ENCODE peak calls at places on chromosomes 13 and 19, in seven cellular contexts. R, I, J, Q, Z, W and T are unnamed samples. For H3K36me3, the result is how much of the 10 kb centered on the place peaks cover.

GRCh38 chr19:40798997-40799557 is at the start of gene EGLN2:
- DNase-seq in J (peak), I (no peak), R (no peak), Q (no peak), Z (no peak), W (no peak), T (no peak)

GRCh38 chr19:1672038-1672768 is 19.8 kb upstream of the TCF3 start:
- DNase-seq in W (no peak), R (no peak), Q (peak), Z (peak), I (no peak), J (peak), T (no peak)

GRCh38 chr13:97364031-97364430 is 69.9 kb upstream of the RAP2A start:
- DNase-seq in J (no peak), I (no peak), Q (no peak), W (no peak), Z (no peak), R (no peak), T (no peak)

GRCh38 chr19:35742121-35742724 is at the start of gene IGFLR1:
- DNase-seq in R (peak), W (no peak), Z (peak), I (no peak), J (no peak), Q (no peak), T (no peak)

GRCh38 chr19:4575978-4576933 is 16.8 kb upstream of the SEMA6B start:
- DNase-seq in R (peak), W (peak), I (peak), Z (peak), J (peak), Q (peak), T (peak)

GRCh38 chr19:10748924-10749434 is 31.1 kb downstream of the DNM2 start:
- DNase-seq in J (no peak), Q (no peak), Z (peak), R (peak), I (peak), W (no peak), T (peak)

GRCh38 chr13:45847554-45848224 is 3.9 kb downstream of the SIAH3 start:
- DNase-seq in Z (no peak), I (peak), R (peak), Q (no peak), J (no peak), W (no peak), T (peak)

GRCh38 chr19:4396949-4397783 is 3.2 kb downstream of the SH3GL1 start:
- DNase-seq in R (no peak), I (no peak), W (no peak), Z (no peak), J (no peak), Q (no peak), T (no peak)

GRCh38 chr19:23764781-23765180 is 6.1 kb upstream of the ZNF681 start:
- DNase-seq in Z (no peak), I (no peak), R (no peak), J (no peak), Q (no peak), W (no peak), T (no peak)

GRCh38 chr19:57465680-57466381 is 8.9 kb upstream of the VN1R1 start:
- DNase-seq in Q (peak), I (no peak), Z (no peak), J (peak), R (no peak), W (no peak), T (no peak)

GRCh38 chr13:46535822-46536221 is 17.1 kb upstream of the LRCH1 start:
- DNase-seq in I (no peak), R (no peak), J (no peak), W (no peak), Q (peak), Z (no peak), T (no peak)

DNA sequence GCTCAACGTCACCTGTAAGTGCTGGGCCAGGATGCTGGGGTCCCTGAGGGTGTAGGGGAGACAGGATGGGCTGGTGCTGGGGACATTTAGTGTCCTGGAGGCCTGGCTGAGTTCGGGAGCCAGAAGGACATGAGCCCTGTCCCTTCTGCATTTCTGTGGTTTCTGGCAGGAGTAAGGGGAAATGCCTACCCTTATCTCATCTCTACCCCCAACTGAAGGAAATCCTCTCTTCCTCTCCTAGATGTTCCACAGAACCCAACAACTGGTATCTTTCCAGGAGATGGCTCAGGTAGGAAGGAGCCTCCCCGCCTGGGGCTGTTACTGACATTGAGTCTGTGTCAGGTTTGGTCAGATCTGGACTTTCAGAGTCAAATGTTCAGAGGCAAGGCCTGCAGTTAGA is 1.2 kb downstream of the CD33 start:
- DNase-seq in Q (no peak), R (no peak), W (no peak), J (no peak), I (no peak), Z (no peak), T (no peak)
- H3K36me3 ChIP-seq in Q (under half), R (under half), W (under half), J (under half), I (under half), Z (under half), T (under half)

DNA sequence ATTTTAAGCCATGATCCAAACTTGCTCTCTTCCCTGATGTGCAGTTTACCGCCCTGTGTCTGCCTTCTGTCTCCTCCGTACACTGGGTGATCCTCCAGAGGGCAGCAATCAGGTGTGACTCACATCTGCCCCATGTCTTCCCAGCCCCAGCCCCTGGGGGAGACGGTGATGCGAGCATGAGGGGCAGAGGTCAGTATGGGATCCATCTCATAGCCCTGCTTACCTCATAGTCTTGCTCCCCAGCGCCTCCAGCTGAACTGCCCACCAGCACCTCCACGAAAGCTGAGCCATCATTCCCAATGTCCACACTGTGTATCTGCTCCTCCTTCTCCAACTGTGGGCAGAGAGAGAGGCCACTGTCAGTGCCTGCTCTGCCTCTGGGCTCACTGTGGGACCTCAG is 14.6 kb downstream of the XRCC1 start:
- DNase-seq in W (no peak), R (no peak), Q (no peak), J (peak), Z (no peak), I (peak), T (no peak)
- H3K27ac ChIP-seq in W (no peak), R (peak), Q (peak), J (no peak), Z (no peak), I (no peak), T (no peak)

GRCh38 chr19:12787458-12787857 is 3.8 kb upstream of the JUNB start:
- DNase-seq in Q (no peak), I (no peak), J (no peak), Z (no peak), W (peak), R (no peak), T (no peak)
- TF ChIP-seq CTCF in Q (no peak), I (no peak), J (no peak), Z (no peak), W (no peak), R (no peak), T (no peak)

DNA sequence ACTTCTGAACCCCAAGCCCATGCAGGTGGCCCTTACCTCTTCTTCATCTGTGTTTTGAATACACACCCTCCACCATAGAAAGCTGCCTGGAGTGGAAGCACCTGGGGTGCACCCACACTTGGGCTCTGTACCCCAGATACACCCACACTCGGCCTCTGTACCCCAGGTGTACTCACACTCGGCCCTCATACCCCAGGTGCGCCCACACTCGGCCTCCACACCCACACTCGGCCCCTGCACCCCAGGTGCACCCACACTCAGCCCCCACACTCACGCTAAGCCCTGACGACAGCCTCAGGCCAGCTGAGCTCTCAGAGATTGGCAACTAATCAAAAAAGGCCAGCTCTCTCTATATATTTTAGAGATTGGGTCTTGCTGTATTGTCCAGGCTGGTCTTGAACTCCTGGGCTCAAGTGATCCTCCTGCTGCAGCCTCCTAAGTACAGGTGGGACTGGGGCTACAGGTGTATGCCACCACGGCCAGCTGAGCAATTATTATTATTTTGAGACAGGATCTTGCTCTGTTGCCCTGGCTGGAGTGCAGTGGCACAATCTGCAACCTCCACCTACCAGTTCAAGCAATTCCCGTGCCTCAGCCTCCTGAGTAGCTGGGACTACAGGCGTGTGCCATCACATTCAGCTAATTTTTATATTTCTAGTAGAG is 68.9 kb downstream of the PEX11G start:
- DNase-seq in I (no peak), Z (no peak), R (no peak), J (no peak), W (no peak), Q (no peak), T (no peak)
- H3K36me3 ChIP-seq in I (under half), Z (under half), R (under half), J (under half), W (under half), Q (under half), T (under half)

DNA sequence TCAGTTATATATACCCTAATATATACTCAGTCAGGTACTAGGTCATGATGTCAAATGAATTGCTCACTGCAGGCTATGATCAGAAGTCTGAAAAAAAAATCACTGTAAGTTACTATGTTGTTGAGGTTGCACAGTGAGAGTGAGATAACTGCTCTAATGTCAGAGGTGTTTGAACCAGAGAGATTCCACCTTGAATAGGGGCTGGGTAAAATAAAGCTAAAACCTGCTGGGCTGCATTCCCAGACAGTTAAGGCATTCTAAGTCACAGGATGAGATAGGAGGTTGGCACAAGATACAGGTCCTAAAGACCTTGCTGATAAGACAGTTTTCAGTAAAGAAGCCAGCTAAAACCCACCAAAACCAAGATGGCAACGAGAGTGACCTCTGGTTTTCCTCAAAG is 10.2 kb downstream of the EPSTI1 start:
- DNase-seq in I (no peak), W (no peak), R (no peak), Z (no peak), Q (no peak), J (peak), T (no peak)
- H3K27ac ChIP-seq in I (no peak), W (no peak), R (no peak), Z (no peak), Q (no peak), J (no peak), T (no peak)

DNA sequence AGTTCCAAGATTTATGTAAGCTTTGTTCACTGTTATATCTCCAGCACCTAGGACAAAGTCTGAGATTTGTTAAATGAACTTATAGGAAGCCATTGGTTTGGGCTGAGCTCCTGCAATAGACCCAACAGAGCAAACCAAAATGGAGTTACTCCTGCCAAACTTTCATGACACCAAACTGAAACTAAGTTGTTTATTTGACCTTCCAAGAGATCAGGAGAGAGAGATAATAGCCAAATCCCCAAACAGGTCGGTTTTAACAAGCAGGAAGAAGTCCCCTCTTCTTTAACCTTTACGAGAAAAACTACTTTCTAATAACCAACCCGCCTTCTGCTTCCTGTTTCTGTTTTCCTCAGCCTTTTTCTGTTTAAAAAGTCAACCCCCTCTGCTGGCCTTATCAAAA is 54.9 kb upstream of the ATP12A start:
- DNase-seq in J (no peak), R (no peak), Z (no peak), W (no peak), I (no peak), Q (no peak), T (no peak)
- TF ChIP-seq CTCF in J (no peak), R (no peak), Z (no peak), W (no peak), I (no peak), Q (peak), T (no peak)

DNA sequence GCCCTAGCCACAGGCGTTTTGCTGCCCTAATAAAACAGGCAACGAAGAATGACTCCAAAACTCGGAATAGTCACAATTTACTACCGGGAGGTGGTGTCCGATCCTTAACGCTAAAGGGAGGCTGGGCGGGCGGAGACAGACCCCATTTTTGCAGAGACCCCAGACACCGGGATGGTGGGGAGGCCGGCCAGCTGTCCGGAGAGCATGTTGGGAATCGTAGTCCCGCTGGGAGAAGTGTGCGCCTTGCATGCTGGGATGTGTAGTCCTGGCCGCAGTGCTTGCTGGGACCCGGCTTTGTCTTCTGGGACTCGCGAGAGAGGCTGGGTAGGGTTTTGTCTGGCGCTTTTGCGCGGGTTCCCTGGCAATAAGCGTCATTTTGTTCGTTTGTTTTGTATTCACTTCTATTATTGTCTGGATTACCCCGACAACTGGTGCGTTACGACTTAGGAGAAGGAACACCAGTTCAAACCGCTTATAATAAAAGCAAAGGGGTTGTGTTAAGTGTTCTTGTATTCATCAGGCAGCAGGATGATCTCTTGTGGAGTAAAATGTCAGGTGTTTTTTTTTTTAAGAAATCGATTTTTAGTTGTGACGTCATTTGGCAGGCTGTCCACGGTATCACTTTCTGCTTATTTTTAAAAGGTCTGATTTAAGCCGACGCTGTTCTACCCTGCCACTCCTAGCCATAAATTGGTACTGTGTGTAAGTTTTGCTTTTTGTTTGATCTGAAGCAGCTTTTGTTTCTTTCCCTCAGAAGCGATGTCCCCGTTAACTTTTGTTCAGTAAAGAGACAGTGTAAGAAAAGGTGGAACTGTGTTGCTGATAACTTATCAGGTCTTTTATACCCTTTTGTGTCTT is 676 bp upstream of the HSPH1 start:
- DNase-seq in Q (peak), I (peak), J (peak), Z (peak), W (peak), R (peak), T (peak)
- H3K36me3 ChIP-seq in Q (under half), I (under half), J (under half), Z (under half), W (under half), R (under half), T (under half)

DNA sequence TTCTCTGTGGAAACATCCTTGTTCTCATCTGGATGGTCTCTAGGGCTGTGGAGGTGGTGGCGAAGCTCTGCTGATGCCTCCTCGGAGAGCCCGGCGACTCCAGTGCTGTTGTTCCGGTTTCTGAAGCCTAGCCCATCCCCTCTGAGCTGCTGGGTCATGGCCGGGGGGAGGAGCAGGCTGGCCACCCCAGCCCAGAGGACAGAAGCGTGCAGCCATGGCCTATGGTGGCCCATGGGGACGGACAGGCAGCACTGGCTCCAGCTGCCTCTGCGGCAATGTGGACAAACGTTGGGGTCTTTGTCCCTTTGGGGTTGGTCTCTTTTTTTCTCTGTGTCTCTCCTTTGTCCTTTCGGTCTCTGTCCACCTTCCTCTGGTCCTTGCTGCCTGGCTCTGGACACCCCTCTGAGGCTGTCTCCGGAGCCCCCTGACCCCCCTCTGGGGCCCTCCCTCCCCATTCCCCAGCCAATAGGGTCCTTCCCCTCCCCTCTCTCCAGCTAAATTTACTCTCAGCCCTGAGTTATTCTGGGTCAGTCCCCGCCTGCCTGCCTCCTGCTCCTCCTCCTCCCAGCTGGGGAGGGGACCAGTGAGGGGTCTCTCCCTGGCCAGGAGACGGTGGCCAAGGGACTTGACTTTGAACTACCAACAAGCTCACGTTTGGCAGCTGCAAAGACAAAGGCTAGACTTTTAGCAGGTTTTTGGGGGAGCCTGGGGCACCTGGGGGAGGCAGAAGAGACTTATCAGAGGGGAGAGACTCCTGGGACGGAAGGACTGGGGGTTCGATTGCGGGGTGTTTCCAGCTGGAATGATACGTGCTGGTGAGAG is at the start of gene HRC:
- DNase-seq in I (no peak), Q (no peak), J (peak), Z (no peak), R (no peak), W (no peak), T (peak)
- H3K27ac ChIP-seq in I (no peak), Q (no peak), J (no peak), Z (no peak), R (peak), W (no peak), T (peak)

GRCh38 chr19:18203863-18204393 is at the start of gene RAB3A:
- DNase-seq in J (peak), Q (peak), R (peak), I (peak), Z (peak), W (peak), T (peak)

GRCh38 chr19:18203408-18203862 is 407 bp downstream of the RAB3A start:
- DNase-seq in W (peak), R (no peak), Z (no peak), I (no peak), J (no peak), Q (no peak), T (peak)

GRCh38 chr19:18205180-18205915 is 1.5 kb upstream of the RAB3A start:
- DNase-seq in W (peak), Q (peak), I (peak), R (peak), J (peak), Z (peak), T (peak)

GRCh38 chr19:18204394-18205179 is 745 bp upstream of the RAB3A start:
- DNase-seq in J (peak), W (peak), R (peak), I (peak), Z (no peak), Q (no peak), T (peak)

DNA sequence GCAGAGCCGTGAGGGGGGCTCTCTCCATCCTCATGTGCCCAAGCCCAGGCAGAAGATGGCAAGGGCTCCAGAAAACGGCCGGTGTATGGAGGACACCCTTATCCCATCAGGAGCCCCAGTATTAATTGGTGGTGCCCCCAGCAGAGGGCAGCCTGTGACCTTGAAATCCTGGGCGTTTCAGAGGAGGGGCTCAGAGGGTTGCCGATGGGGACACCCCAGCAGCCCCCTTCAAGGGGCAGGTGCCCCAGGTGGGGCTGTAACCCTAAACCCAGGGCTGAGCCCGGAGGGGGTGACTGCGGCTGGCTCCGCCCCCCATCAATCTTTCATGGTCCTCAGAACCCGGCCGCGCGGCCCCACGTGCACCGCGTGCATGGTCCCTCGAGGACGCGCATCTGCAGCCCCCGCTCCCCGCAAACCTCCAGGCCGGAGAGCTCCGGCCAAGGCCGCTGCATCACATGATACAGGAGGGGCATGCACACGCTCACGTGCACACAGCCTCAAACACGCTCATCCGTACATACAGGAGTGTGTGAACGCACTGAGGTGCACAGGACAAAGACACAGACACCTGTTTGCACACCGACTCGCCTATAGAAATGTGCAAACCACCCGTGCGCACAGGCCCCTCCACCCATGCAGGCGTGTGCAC is 959 bp downstream of the RAB3A start:
- DNase-seq in J (peak), Q (no peak), Z (peak), W (peak), R (no peak), I (no peak), T (peak)
- TF ChIP-seq CTCF in J (peak), Q (peak), Z (no peak), W (peak), R (peak), I (peak), T (peak)

GRCh38 chr13:113625965-113626661 is 31.9 kb downstream of the ATP4B start:
- DNase-seq in J (no peak), I (no peak), W (no peak), Q (peak), R (no peak), Z (no peak), T (peak)
- H3K36me3 ChIP-seq in J (under half), I (under half), W (under half), Q (under half), R (half or more), Z (under half), T (under half)